ENCODE peak calls at places on chromosome 20, in five cellular contexts. L, E, Z, W and R are unnamed samples.

GRCh38 chr20:61629361-61630239 is 377.5 kb downstream of the CDH4 start:
- DNase-seq in W (no peak), Z (no peak), E (no peak), L (no peak), R (no peak)

GRCh38 chr20:63267681-63268080 is 4.9 kb upstream of the ARFGAP1 start:
- DNase-seq in W (no peak), Z (no peak), L (no peak), E (no peak), R (no peak)

GRCh38 chr20:63687419-63688233 is 8.8 kb upstream of the TNFRSF6B start:
- DNase-seq in Z (no peak), L (no peak), E (peak), W (no peak), R (no peak)

GRCh38 chr20:22408521-22409402 is 175.6 kb downstream of the FOXA2 start:
- DNase-seq in W (no peak), E (no peak), L (no peak), Z (no peak), R (no peak)

GRCh38 chr20:21102252-21102609 is 3.9 kb downstream of the LINC00237 start:
- DNase-seq in L (no peak), W (no peak), Z (no peak), E (no peak), R (no peak)

GRCh38 chr20:17971571-17972013 is 2.8 kb downstream of the MGME1 start:
- DNase-seq in L (no peak), E (no peak), W (no peak), Z (no peak), R (no peak)

GRCh38 chr20:54938707-54939106 is 463.3 kb downstream of the DOK5 start:
- DNase-seq in L (no peak), E (no peak), W (no peak), Z (no peak), R (no peak)

GRCh38 chr20:9215539-9215938 is 146.7 kb downstream of the PLCB4 start:
- DNase-seq in E (no peak), W (no peak), Z (no peak), L (no peak), R (no peak)

GRCh38 chr20:5395932-5396727 is 79.4 kb upstream of the PROKR2 start:
- DNase-seq in E (no peak), W (no peak), Z (no peak), L (no peak), R (no peak)

GRCh38 chr20:61771805-61772350 is 293.8 kb downstream of the TAF4 start:
- DNase-seq in Z (no peak), W (no peak), E (no peak), L (no peak), R (no peak)

GRCh38 chr20:36225666-36226065 is 10.6 kb upstream of the AAR2 start:
- DNase-seq in W (no peak), L (no peak), Z (no peak), E (no peak), R (no peak)

GRCh38 chr20:15742076-15742475 is 831.2 kb downstream of the KIF16B start:
- DNase-seq in L (no peak), W (no peak), Z (no peak), E (no peak), R (no peak)

GRCh38 chr20:10936786-10937185 is 263.0 kb upstream of the JAG1 start:
- DNase-seq in Z (no peak), L (no peak), W (no peak), E (no peak), R (no peak)

GRCh38 chr20:23928788-23929187 is 49.2 kb upstream of the CST5 start:
- DNase-seq in W (no peak), E (no peak), Z (peak), L (peak), R (no peak)

GRCh38 chr20:24693466-24694156 is 224.2 kb downstream of the SYNDIG1 start:
- DNase-seq in W (peak), E (no peak), L (no peak), Z (peak), R (no peak)

GRCh38 chr20:8616792-8617191 is 452.1 kb upstream of the PLCB4 start:
- DNase-seq in L (no peak), W (no peak), E (no peak), Z (no peak), R (no peak)

GRCh38 chr20:2900845-2901592 is 27.7 kb downstream of the PTPRA start:
- DNase-seq in L (peak), E (no peak), W (no peak), Z (no peak), R (no peak)

GRCh38 chr20:47054945-47055344 is 160.3 kb downstream of the EYA2 start:
- DNase-seq in W (no peak), Z (no peak), E (no peak), L (no peak), R (no peak)

GRCh38 chr20:63945031-63945658 is 11.1 kb downstream of the UCKL1 start:
- DNase-seq in E (no peak), W (no peak), Z (no peak), L (no peak), R (no peak)

GRCh38 chr20:38870733-38871559 is 55.3 kb upstream of the FAM83D start:
- DNase-seq in W (peak), E (no peak), L (no peak), Z (no peak), R (peak)

GRCh38 chr20:64104667-64105451 is 2.5 kb downstream of the NPBWR2 start:
- DNase-seq in E (peak), W (peak), L (no peak), Z (peak), R (no peak)

GRCh38 chr20:63772781-63773520 is 33.4 kb downstream of the SLC2A4RG start:
- DNase-seq in W (no peak), E (no peak), Z (no peak), L (no peak), R (no peak)

GRCh38 chr20:11140359-11140758 is 466.6 kb upstream of the JAG1 start:
- DNase-seq in L (no peak), Z (no peak), E (no peak), W (no peak), R (peak)

GRCh38 chr20:32201296-32201976 is 6.1 kb downstream of the PLAGL2 start:
- DNase-seq in E (no peak), Z (no peak), W (no peak), L (no peak), R (no peak)

GRCh38 chr20:22584630-22584921 is 204 bp upstream of the FOXA2 start:
- DNase-seq in L (no peak), E (no peak), W (peak), Z (peak), R (no peak)

GRCh38 chr20:50138479-50139393 is 14.8 kb downstream of the PEDS1 start:
- DNase-seq in W (no peak), L (no peak), E (peak), Z (peak), R (no peak)

GRCh38 chr20:56656632-56657031 is 27.5 kb downstream of the TFAP2C start:
- DNase-seq in E (no peak), W (no peak), Z (no peak), L (no peak), R (no peak)

GRCh38 chr20:50724851-50725721 is 6.3 kb upstream of the PARD6B start:
- DNase-seq in Z (peak), E (peak), W (peak), L (no peak), R (peak)

GRCh38 chr20:53176133-53176532 is 204.0 kb downstream of the TSHZ2 start:
- DNase-seq in E (no peak), L (no peak), Z (no peak), W (no peak), R (no peak)

GRCh38 chr20:56710577-56711465 is 81.7 kb downstream of the TFAP2C start:
- DNase-seq in Z (no peak), L (no peak), E (no peak), W (peak), R (peak)

GRCh38 chr20:44598413-44599290 is 16.3 kb downstream of the PKIG start:
- DNase-seq in E (peak), W (no peak), Z (no peak), L (no peak), R (no peak)

GRCh38 chr20:44599715-44600114 is 17.3 kb downstream of the PKIG start:
- DNase-seq in L (no peak), W (no peak), E (no peak), Z (no peak), R (no peak)

GRCh38 chr20:44601801-44602204 is 19.4 kb downstream of the PKIG start:
- DNase-seq in E (peak), Z (no peak), W (no peak), L (no peak), R (no peak)

GRCh38 chr20:44600758-44601562 is 18.6 kb downstream of the PKIG start:
- DNase-seq in Z (no peak), L (no peak), E (peak), W (no peak), R (no peak)

GRCh38 chr20:44600301-44600700 is 17.9 kb downstream of the PKIG start:
- DNase-seq in E (no peak), Z (no peak), L (no peak), W (no peak), R (no peak)
- H3K27ac ChIP-seq in E (peak), Z (peak), L (no peak), W (peak), R (no peak)

DNA sequence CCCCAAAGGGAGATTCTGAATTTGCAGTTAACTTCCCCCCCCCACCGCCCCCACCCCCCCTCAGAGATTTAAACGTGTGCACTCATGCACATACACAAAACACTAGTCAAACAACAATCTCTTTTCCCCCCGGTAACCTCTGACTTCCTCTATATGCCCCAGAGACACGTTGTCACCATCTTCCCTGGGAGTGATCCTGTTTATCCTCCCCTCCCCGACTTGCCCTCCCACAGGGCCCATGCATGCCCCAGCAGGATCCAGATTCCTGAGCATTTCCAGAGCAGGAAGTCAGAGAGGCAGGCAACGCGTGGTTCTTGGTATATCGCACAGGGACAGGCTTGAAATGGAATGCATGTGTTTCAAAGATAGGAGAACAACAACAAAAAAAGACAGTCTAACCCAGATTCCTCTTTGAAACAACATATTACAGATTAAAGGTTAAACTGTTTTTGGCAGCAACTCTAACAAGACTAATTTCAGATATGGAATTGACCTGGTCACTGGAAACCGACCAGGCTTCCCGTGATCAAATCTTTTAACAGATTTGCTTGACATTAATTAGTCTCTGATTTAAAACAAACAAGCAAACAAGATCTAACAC is 1.3 kb downstream of the BLCAP start:
- DNase-seq in E (peak), Z (peak), W (no peak), L (no peak), R (no peak)
- H3K27ac ChIP-seq in E (peak), Z (peak), W (peak), L (no peak), R (peak)

GRCh38 chr20:59101956-59102355 is 59.4 kb upstream of the PRELID3B start:
- DNase-seq in E (no peak), Z (no peak), L (no peak), W (no peak), R (no peak)

GRCh38 chr20:59104848-59105247 is 58.8 kb upstream of the ZNF831 start:
- DNase-seq in E (no peak), L (no peak), Z (no peak), W (no peak), R (no peak)

GRCh38 chr20:59105581-59105980 is 58.0 kb upstream of the ZNF831 start:
- DNase-seq in Z (no peak), W (no peak), E (no peak), L (no peak), R (no peak)

GRCh38 chr20:59102722-59103415 is 60.3 kb upstream of the PRELID3B start:
- DNase-seq in Z (no peak), L (no peak), E (no peak), W (no peak), R (no peak)
- H3K27ac ChIP-seq in Z (no peak), L (no peak), E (no peak), W (no peak), R (no peak)

DNA sequence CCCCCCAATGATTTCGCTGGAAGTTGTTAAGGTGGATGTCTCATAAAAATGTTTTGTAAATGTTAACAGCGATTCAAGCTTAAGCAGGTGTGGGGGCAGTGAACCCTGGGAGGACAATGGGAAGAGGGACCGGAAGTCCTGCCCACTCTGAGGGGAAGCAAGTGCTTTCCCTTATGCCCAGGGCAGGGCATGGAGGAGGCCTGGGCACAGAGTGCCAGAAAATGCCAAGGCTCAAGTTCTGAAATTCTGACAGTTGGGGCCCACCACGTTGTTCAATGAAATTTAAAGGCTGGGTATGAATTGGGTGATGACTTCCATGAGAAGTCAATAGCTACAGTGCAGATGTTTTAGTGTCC is 132.7 kb upstream of the SALL4 start:
- DNase-seq in W (no peak), E (no peak), L (no peak), Z (no peak), R (no peak)
- H3K27ac ChIP-seq in W (no peak), E (no peak), L (no peak), Z (no peak), R (no peak)

GRCh38 chr20:59003836-59004492 is 3.1 kb downstream of the CTSZ start:
- DNase-seq in E (no peak), W (peak), L (no peak), Z (peak), R (no peak)

GRCh38 chr20:59001449-59002171 is 5.4 kb downstream of the CTSZ start:
- DNase-seq in L (no peak), Z (peak), W (no peak), E (no peak), R (no peak)

GRCh38 chr20:59002874-59003399 is 4.1 kb downstream of the CTSZ start:
- DNase-seq in E (no peak), L (no peak), W (peak), Z (no peak), R (no peak)

GRCh38 chr20:59001068-59001448 is 6.0 kb downstream of the CTSZ start:
- DNase-seq in Z (peak), L (no peak), W (no peak), E (no peak), R (no peak)

GRCh38 chr20:59002388-59002787 is 4.7 kb downstream of the CTSZ start:
- DNase-seq in Z (no peak), E (no peak), W (no peak), L (no peak), R (no peak)
- H3K27ac ChIP-seq in Z (no peak), E (no peak), W (no peak), L (no peak), R (no peak)